ENCODE peak calls at places on chromosomes 1 and 21, in seven cellular contexts. One of them, this sample, is unnamed.
A peak's percentile ranks its signal among the peaks of the same experiment; 100 is the strongest.

GRCh38 chr1:58155418-58156123 is 391.0 kb downstream of the OMA1 start:
- DNase-seq in uterus: no peak
- DNase-seq in GM10248: no peak
- DNase-seq in AG09309: no peak
- DNase-seq in cardiac muscle cell: peak; percentile 68
- DNase-seq in RWPE2: no peak
- DNase-seq in cardiac fibroblast: peak; percentile 1
- DNase-seq in this sample: no peak

GRCh38 chr21:45103966-45104520 is 29.7 kb downstream of the ADARB1 start:
- DNase-seq in uterus: no peak
- DNase-seq in GM10248: no peak
- DNase-seq in AG09309: no peak
- DNase-seq in cardiac muscle cell: no peak
- DNase-seq in RWPE2: no peak
- DNase-seq in cardiac fibroblast: no peak
- DNase-seq in this sample: no peak

GRCh38 chr1:156858959-156859522 is at the start of gene INSRR:
- DNase-seq in uterus: peak; percentile 50
- DNase-seq in GM10248: no peak
- DNase-seq in AG09309: no peak
- DNase-seq in cardiac muscle cell: no peak
- DNase-seq in RWPE2: no peak
- DNase-seq in cardiac fibroblast: peak; percentile 5
- DNase-seq in this sample: no peak

GRCh38 chr1:176863613-176864012 is 300.9 kb downstream of the ASTN1 start:
- DNase-seq in uterus: no peak
- DNase-seq in GM10248: no peak
- DNase-seq in AG09309: no peak
- DNase-seq in cardiac muscle cell: no peak
- DNase-seq in RWPE2: no peak
- DNase-seq in cardiac fibroblast: no peak
- DNase-seq in this sample: no peak

GRCh38 chr1:9436258-9436657 is 103.0 kb upstream of the SLC25A33 start:
- DNase-seq in uterus: no peak
- DNase-seq in GM10248: no peak
- DNase-seq in AG09309: no peak
- DNase-seq in cardiac muscle cell: no peak
- DNase-seq in RWPE2: no peak
- DNase-seq in cardiac fibroblast: no peak
- DNase-seq in this sample: no peak

GRCh38 chr1:228367798-228368791 is 38.5 kb downstream of the TRIM11 start:
- DNase-seq in uterus: peak; percentile 12
- DNase-seq in GM10248: no peak
- DNase-seq in AG09309: no peak
- DNase-seq in cardiac muscle cell: peak; percentile 60
- DNase-seq in RWPE2: peak; percentile 37
- DNase-seq in cardiac fibroblast: no peak
- DNase-seq in this sample: no peak

GRCh38 chr21:25708467-25709065 is 26.1 kb downstream of the ATP5PF start:
- DNase-seq in uterus: peak; percentile 22
- DNase-seq in GM10248: peak; percentile 52
- DNase-seq in AG09309: peak; percentile 14
- DNase-seq in cardiac muscle cell: peak; percentile 41
- DNase-seq in RWPE2: no peak
- DNase-seq in cardiac fibroblast: peak; percentile 67
- DNase-seq in this sample: peak; percentile 42

GRCh38 chr1:20115916-20116315 is 3.4 kb downstream of the PLA2G2D start:
- DNase-seq in uterus: no peak
- DNase-seq in GM10248: no peak
- DNase-seq in AG09309: no peak
- DNase-seq in cardiac muscle cell: no peak
- DNase-seq in RWPE2: no peak
- DNase-seq in cardiac fibroblast: no peak
- DNase-seq in this sample: no peak

GRCh38 chr1:55947446-55947845 is 631.9 kb downstream of the PLPP3 start:
- DNase-seq in uterus: no peak
- DNase-seq in GM10248: no peak
- DNase-seq in AG09309: no peak
- DNase-seq in cardiac muscle cell: no peak
- DNase-seq in RWPE2: no peak
- DNase-seq in cardiac fibroblast: no peak
- DNase-seq in this sample: no peak

GRCh38 chr1:232038704-232039103 is 412.1 kb downstream of the DISC1 start:
- DNase-seq in uterus: no peak
- DNase-seq in GM10248: no peak
- DNase-seq in AG09309: no peak
- DNase-seq in cardiac muscle cell: no peak
- DNase-seq in RWPE2: no peak
- DNase-seq in cardiac fibroblast: peak; percentile 9
- DNase-seq in this sample: no peak

GRCh38 chr1:202961220-202961880 is 3.2 kb upstream of the ADIPOR1 start:
- DNase-seq in uterus: no peak
- DNase-seq in GM10248: no peak
- DNase-seq in AG09309: no peak
- DNase-seq in cardiac muscle cell: no peak
- DNase-seq in RWPE2: no peak
- DNase-seq in cardiac fibroblast: no peak
- DNase-seq in this sample: no peak

GRCh38 chr1:31576201-31576669 is at the start of gene TINAGL1:
- DNase-seq in uterus: peak; percentile 62
- DNase-seq in GM10248: no peak
- DNase-seq in AG09309: no peak
- DNase-seq in cardiac muscle cell: peak; percentile 45
- DNase-seq in RWPE2: peak; percentile 94
- DNase-seq in cardiac fibroblast: no peak
- DNase-seq in this sample: no peak

DNA sequence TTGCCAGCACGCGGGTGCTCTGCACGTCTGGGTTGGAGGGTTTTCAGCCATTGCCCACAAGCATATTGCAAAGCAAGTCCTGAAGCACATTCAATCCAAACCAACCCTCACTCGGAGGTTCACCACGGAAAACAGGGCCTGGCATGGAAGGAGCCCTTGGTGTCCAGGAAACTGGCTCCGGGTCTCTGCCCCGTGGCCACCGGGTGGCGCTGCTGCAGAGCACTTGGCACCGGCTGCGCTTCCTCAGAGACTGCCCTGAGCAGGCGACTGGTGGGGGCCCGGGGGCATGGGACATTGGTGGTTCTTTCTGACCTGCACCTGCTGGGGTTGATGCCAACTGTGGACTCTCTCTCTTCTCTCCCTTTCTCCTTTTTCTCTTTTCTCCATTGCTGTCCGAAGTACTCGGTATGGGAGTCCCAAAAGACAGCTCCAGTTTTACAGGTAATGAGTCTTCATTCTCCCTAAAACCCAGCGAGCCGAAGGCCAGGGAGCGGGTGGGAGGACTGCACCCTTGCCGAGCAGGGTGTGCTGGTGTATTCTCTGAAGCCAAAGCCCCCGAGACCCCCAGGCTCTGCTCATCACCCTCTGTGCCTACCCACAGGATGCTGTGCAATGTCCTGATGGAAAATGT is 4.1 kb upstream of the KCNAB2 start:
- DNase-seq in uterus: peak; percentile 25
- DNase-seq in GM10248: peak; percentile 59
- DNase-seq in AG09309: no peak
- DNase-seq in cardiac muscle cell: peak; percentile 58
- DNase-seq in RWPE2: no peak
- DNase-seq in cardiac fibroblast: peak; percentile 27
- DNase-seq in this sample: no peak
- TF ChIP-seq CTCF in uterus: peak; percentile 13
- TF ChIP-seq CTCF in GM10248: peak; percentile 38
- TF ChIP-seq CTCF in AG09309: peak; percentile 67
- TF ChIP-seq CTCF in cardiac muscle cell: peak; percentile 66
- TF ChIP-seq CTCF in RWPE2: peak; percentile 45
- TF ChIP-seq CTCF in cardiac fibroblast: peak; percentile 61
- TF ChIP-seq CTCF in this sample: no peak

GRCh38 chr1:86169625-86170024 is 13.1 kb upstream of the COL24A1 start:
- DNase-seq in uterus: no peak
- DNase-seq in GM10248: no peak
- DNase-seq in AG09309: no peak
- DNase-seq in cardiac muscle cell: no peak
- DNase-seq in RWPE2: no peak
- DNase-seq in cardiac fibroblast: peak; percentile 21
- DNase-seq in this sample: no peak
- TF ChIP-seq CTCF in uterus: no peak
- TF ChIP-seq CTCF in GM10248: no peak
- TF ChIP-seq CTCF in AG09309: peak; percentile 45
- TF ChIP-seq CTCF in cardiac muscle cell: peak; percentile 18
- TF ChIP-seq CTCF in RWPE2: peak; percentile 40
- TF ChIP-seq CTCF in cardiac fibroblast: peak; percentile 11
- TF ChIP-seq CTCF in this sample: no peak

GRCh38 chr1:109065137-109065536 is 10.7 kb downstream of the TAF13 start:
- DNase-seq in uterus: no peak
- DNase-seq in GM10248: no peak
- DNase-seq in AG09309: no peak
- DNase-seq in cardiac muscle cell: no peak
- DNase-seq in RWPE2: no peak
- DNase-seq in cardiac fibroblast: no peak
- DNase-seq in this sample: no peak
- TF ChIP-seq CTCF in uterus: no peak
- TF ChIP-seq CTCF in GM10248: no peak
- TF ChIP-seq CTCF in AG09309: no peak
- TF ChIP-seq CTCF in cardiac muscle cell: no peak
- TF ChIP-seq CTCF in RWPE2: no peak
- TF ChIP-seq CTCF in cardiac fibroblast: no peak
- TF ChIP-seq CTCF in this sample: no peak

GRCh38 chr1:152189657-152190442 is 30.8 kb upstream of the RPTN start:
- DNase-seq in uterus: peak; percentile 25
- DNase-seq in GM10248: peak; percentile 65
- DNase-seq in AG09309: no peak
- DNase-seq in cardiac muscle cell: no peak
- DNase-seq in RWPE2: no peak
- DNase-seq in cardiac fibroblast: peak; percentile 80
- DNase-seq in this sample: peak; percentile 43

GRCh38 chr1:152188673-152189591 is 29.9 kb upstream of the RPTN start:
- DNase-seq in uterus: peak; percentile 53
- DNase-seq in GM10248: peak; percentile 58
- DNase-seq in AG09309: no peak
- DNase-seq in cardiac muscle cell: no peak
- DNase-seq in RWPE2: no peak
- DNase-seq in cardiac fibroblast: peak; percentile 86
- DNase-seq in this sample: peak; percentile 62

GRCh38 chr1:152191711-152192110 is 32.3 kb downstream of the HRNR start:
- DNase-seq in uterus: no peak
- DNase-seq in GM10248: no peak
- DNase-seq in AG09309: no peak
- DNase-seq in cardiac muscle cell: no peak
- DNase-seq in RWPE2: no peak
- DNase-seq in cardiac fibroblast: no peak
- DNase-seq in this sample: no peak

GRCh38 chr1:152191260-152191659 is 32.2 kb upstream of the RPTN start:
- DNase-seq in uterus: no peak
- DNase-seq in GM10248: no peak
- DNase-seq in AG09309: no peak
- DNase-seq in cardiac muscle cell: no peak
- DNase-seq in RWPE2: peak; percentile 73
- DNase-seq in cardiac fibroblast: no peak
- DNase-seq in this sample: no peak

GRCh38 chr1:152190589-152190988 is 31.6 kb upstream of the RPTN start:
- DNase-seq in uterus: no peak
- DNase-seq in GM10248: no peak
- DNase-seq in AG09309: peak; percentile 28
- DNase-seq in cardiac muscle cell: no peak
- DNase-seq in RWPE2: no peak
- DNase-seq in cardiac fibroblast: peak; percentile 88
- DNase-seq in this sample: no peak
- TF ChIP-seq CTCF in uterus: no peak
- TF ChIP-seq CTCF in GM10248: no peak
- TF ChIP-seq CTCF in AG09309: no peak
- TF ChIP-seq CTCF in cardiac muscle cell: no peak
- TF ChIP-seq CTCF in RWPE2: no peak
- TF ChIP-seq CTCF in cardiac fibroblast: no peak
- TF ChIP-seq CTCF in this sample: no peak

GRCh38 chr1:235160965-235161684 is at the start of gene RBM34:
- DNase-seq in uterus: peak; percentile 92
- DNase-seq in GM10248: peak; percentile 94
- DNase-seq in AG09309: peak; percentile 55
- DNase-seq in cardiac muscle cell: peak; percentile 93
- DNase-seq in RWPE2: peak; percentile 77
- DNase-seq in cardiac fibroblast: peak; percentile 90
- DNase-seq in this sample: peak; percentile 75
- TF ChIP-seq CTCF in uterus: peak; percentile 45
- TF ChIP-seq CTCF in GM10248: peak; percentile 3
- TF ChIP-seq CTCF in AG09309: no peak
- TF ChIP-seq CTCF in cardiac muscle cell: no peak
- TF ChIP-seq CTCF in RWPE2: no peak
- TF ChIP-seq CTCF in cardiac fibroblast: peak; percentile 23
- TF ChIP-seq CTCF in this sample: no peak

DNA sequence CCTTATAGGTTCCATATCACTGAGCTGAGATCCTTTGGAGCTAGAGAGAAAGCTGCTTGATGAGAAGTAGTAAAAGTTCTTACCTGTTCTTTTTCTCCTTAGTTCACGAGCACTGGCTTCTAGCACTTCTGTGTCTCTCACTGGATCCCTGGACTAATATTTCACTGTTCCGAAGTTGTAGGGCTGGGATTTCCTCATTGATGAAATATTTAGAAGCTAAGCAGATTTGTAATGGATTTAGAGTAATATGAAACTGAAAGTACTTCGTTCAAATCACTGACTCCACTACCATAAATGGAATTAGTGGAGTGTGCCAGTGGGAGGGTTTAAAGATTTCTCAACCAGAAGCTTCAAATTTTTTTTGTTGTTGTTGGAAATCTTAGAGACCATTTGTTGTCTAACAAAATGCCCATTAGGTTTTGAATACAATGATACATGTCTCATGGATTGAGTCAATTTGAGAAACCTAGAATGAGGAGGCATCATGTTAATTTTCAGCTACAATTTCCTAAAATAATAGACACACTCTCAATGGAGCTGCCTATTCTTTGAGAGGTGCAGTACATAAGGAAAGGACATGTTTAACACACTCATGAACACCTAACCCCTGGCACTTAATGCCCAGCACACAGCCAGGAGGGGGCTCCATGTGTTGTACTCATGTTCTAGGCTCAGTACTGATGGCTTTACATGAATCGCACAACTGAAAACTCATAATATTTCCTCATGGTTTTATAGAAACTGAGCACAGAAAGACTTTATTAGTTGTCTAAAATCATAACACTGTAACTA is at the start of gene GBP1:
- DNase-seq in uterus: no peak
- DNase-seq in GM10248: no peak
- DNase-seq in AG09309: peak; percentile 64
- DNase-seq in cardiac muscle cell: peak; percentile 21
- DNase-seq in RWPE2: no peak
- DNase-seq in cardiac fibroblast: peak; percentile 95
- DNase-seq in this sample: no peak
- TF ChIP-seq CTCF in uterus: no peak
- TF ChIP-seq CTCF in GM10248: no peak
- TF ChIP-seq CTCF in AG09309: no peak
- TF ChIP-seq CTCF in cardiac muscle cell: no peak
- TF ChIP-seq CTCF in RWPE2: no peak
- TF ChIP-seq CTCF in cardiac fibroblast: no peak
- TF ChIP-seq CTCF in this sample: no peak

GRCh38 chr1:26862781-26863676 is at the start of gene SFN:
- DNase-seq in uterus: no peak
- DNase-seq in GM10248: peak; percentile 50
- DNase-seq in AG09309: no peak
- DNase-seq in cardiac muscle cell: no peak
- DNase-seq in RWPE2: peak; percentile 96
- DNase-seq in cardiac fibroblast: no peak
- DNase-seq in this sample: no peak
- TF ChIP-seq CTCF in uterus: no peak
- TF ChIP-seq CTCF in GM10248: peak; percentile 43
- TF ChIP-seq CTCF in AG09309: peak; percentile 16
- TF ChIP-seq CTCF in cardiac muscle cell: peak; percentile 20
- TF ChIP-seq CTCF in RWPE2: peak; percentile 94
- TF ChIP-seq CTCF in cardiac fibroblast: peak; percentile 23
- TF ChIP-seq CTCF in this sample: no peak